ENCODE peak calls at places on chromosome 19, in seven cellular contexts. D is AG10803, U is HFF-Myc, C is fibroblast of pulmonary artery, W is testis, R is endothelial cell, X is cardiac muscle cell. T is an unnamed sample.

GRCh38 chr19:722553-723101 is 13.9 kb downstream of the PALM start:
- DNase-seq in D (no peak), R (no peak), C (no peak), X (no peak), W (no peak), U (no peak), T (no peak)

GRCh38 chr19:50607874-50608785 is 31.6 kb downstream of the SYT3 start:
- DNase-seq in C (peak), U (peak), X (peak), R (peak), D (peak), W (peak), T (peak)

GRCh38 chr19:41887711-41888382 is 4.9 kb downstream of the ARHGEF1 start:
- DNase-seq in X (peak), R (no peak), D (no peak), U (no peak), C (peak), W (no peak), T (no peak)

GRCh38 chr19:15404097-15404779 is 14.6 kb downstream of the AKAP8L start:
- DNase-seq in U (no peak), D (no peak), W (peak), R (no peak), X (no peak), C (no peak), T (no peak)

GRCh38 chr19:50705422-50706019 is 14.1 kb downstream of the SHANK1 start:
- DNase-seq in X (peak), W (peak), C (peak), R (no peak), U (peak), D (peak), T (peak)

GRCh38 chr19:44570984-44571684 is 41.7 kb upstream of the CEACAM20 start:
- DNase-seq in W (peak), X (peak), D (peak), U (peak), R (peak), C (peak), T (peak)

GRCh38 chr19:54465367-54466109 is 2.0 kb upstream of the LENG9 start:
- DNase-seq in D (no peak), W (no peak), R (no peak), U (no peak), X (no peak), C (no peak), T (no peak)

GRCh38 chr19:39193785-39194184 is 3.0 kb upstream of the NCCRP1 start:
- DNase-seq in R (no peak), D (no peak), X (peak), W (no peak), C (peak), U (no peak), T (no peak)

GRCh38 chr19:46132508-46133100 is 8.1 kb upstream of the IGFL3 start:
- DNase-seq in R (no peak), W (no peak), U (no peak), C (no peak), D (no peak), X (no peak), T (no peak)

GRCh38 chr19:8208710-8209110 is 460 bp upstream of the CERS4 start:
- DNase-seq in W (peak), U (no peak), R (no peak), C (no peak), D (no peak), X (no peak), T (peak)

GRCh38 chr19:44684892-44685847 is 13.8 kb upstream of the CEACAM16 start:
- DNase-seq in D (peak), X (peak), C (peak), U (peak), W (no peak), R (no peak), T (no peak)

GRCh38 chr19:3233831-3234230 is 9.4 kb downstream of the CELF5 start:
- DNase-seq in C (no peak), W (no peak), X (no peak), D (no peak), R (no peak), U (no peak), T (no peak)

GRCh38 chr19:3233116-3233515 is 8.7 kb downstream of the CELF5 start:
- DNase-seq in U (no peak), R (no peak), C (no peak), X (no peak), D (no peak), W (no peak), T (no peak)

GRCh38 chr19:3238066-3238561 is 13.7 kb downstream of the CELF5 start:
- DNase-seq in R (no peak), X (no peak), U (no peak), C (no peak), W (no peak), D (no peak), T (no peak)

GRCh38 chr19:3236272-3236671 is 11.8 kb downstream of the CELF5 start:
- DNase-seq in C (no peak), R (no peak), D (no peak), W (no peak), X (no peak), U (no peak), T (no peak)

GRCh38 chr19:3234800-3235199 is 10.3 kb downstream of the CELF5 start:
- DNase-seq in C (no peak), D (no peak), X (no peak), R (peak), U (no peak), W (no peak), T (peak)
- TF ChIP-seq CTCF in C (peak), D (peak), X (peak), R (no peak), U (peak), W (no peak), T (peak)

GRCh38 chr19:18587962-18588610 is 512 bp upstream of the REX1BD start:
- DNase-seq in U (no peak), R (no peak), X (no peak), C (no peak), W (no peak), D (no peak), T (no peak)

GRCh38 chr19:18590273-18591272 is 2.0 kb downstream of the REX1BD start:
- DNase-seq in C (peak), D (peak), X (peak), W (peak), U (no peak), R (peak), T (peak)

GRCh38 chr19:18588611-18589379 is at the start of gene REX1BD:
- DNase-seq in U (no peak), D (peak), W (peak), C (peak), X (peak), R (peak), T (peak)

GRCh38 chr19:18587561-18587960 is 1.0 kb upstream of the REX1BD start:
- DNase-seq in R (no peak), C (no peak), W (no peak), U (no peak), X (no peak), D (no peak), T (no peak)

GRCh38 chr19:18589380-18590272 is 1.0 kb downstream of the REX1BD start:
- DNase-seq in D (peak), R (peak), W (peak), X (peak), U (peak), C (peak), T (peak)
- TF ChIP-seq CTCF in D (peak), R (no peak), W (peak), X (peak), U (no peak), C (no peak), T (peak)

DNA sequence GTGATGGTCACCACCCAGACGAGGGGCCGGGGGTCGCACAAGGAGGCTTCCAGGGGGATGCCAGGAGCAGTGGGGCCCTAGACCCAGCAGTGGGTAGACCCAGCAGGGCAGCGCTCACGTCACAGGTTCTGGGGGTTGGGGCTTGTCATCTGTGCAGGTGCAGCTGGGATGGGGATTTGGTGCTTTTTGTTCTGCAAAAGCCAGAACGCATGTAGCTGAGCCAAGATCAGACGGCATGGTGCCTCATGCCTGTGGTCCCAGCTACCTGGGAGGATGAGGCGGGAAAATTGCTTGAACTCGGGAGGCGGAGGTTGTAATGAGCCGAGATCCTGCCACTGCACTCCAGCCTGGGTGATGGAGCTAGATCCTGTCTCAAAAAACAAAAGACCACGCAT is 15.2 kb downstream of the CSNK1G2 start:
- DNase-seq in U (no peak), R (no peak), C (no peak), D (no peak), W (no peak), X (no peak), T (no peak)
- TF ChIP-seq CTCF in U (no peak), R (no peak), C (no peak), D (no peak), W (no peak), X (no peak), T (no peak)

GRCh38 chr19:17830567-17831418 is 9.5 kb upstream of the INSL3 start:
- DNase-seq in R (peak), C (peak), D (peak), X (peak), U (no peak), W (peak), T (peak)

GRCh38 chr19:17834350-17835181 is 13.2 kb downstream of the JAK3 start:
- DNase-seq in R (no peak), X (no peak), C (no peak), W (no peak), D (no peak), U (no peak), T (no peak)

GRCh38 chr19:17829855-17830566 is 8.7 kb upstream of the INSL3 start:
- DNase-seq in D (peak), R (peak), C (peak), X (peak), U (no peak), W (peak), T (peak)

GRCh38 chr19:17831419-17831888 is 10.1 kb upstream of the INSL3 start:
- DNase-seq in W (no peak), X (no peak), D (no peak), U (no peak), C (no peak), R (no peak), T (no peak)

DNA sequence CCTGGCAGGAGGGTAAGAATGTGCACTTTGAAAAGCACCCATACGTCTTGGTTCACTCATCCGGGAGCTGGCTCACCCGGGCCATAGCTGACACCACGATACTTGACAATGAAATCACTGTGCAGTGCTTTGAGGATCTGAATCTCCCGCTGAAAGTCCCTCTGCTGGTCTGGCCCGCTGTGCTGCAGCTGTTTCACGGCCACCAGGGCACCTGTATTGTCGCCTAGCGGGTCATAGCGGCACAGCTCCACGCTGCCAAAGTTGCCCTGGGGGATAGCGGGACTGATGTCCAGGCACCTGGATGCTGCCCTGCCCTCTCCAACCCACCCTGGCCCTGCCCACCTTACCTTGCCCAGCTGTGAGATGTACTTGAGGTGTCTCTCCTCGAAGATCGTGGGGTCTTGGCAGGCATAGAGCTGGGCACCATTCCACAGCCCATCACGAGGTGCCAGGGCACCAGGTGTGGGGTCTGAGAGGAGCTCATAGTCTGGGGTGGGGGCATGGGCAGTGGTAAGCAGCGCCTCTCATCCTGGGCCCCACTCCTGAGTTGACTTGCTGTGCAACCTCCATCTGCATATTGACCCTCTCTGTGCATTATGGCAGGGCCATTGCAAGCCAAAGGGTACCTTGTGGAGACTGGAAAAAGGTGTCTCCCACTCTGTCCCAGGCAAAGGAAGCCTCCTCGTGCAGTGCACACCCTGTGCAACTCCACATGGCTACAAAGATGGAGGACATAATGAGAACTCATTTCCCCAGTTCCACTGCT is 11.3 kb upstream of the INSL3 start:
- DNase-seq in X (no peak), R (no peak), U (no peak), W (no peak), C (no peak), D (no peak), T (no peak)
- TF ChIP-seq CTCF in X (no peak), R (no peak), U (no peak), W (no peak), C (no peak), D (no peak), T (no peak)

GRCh38 chr19:47296036-47296435 is 13.6 kb upstream of the C5AR1 start:
- DNase-seq in U (no peak), X (peak), C (peak), D (peak), R (peak), W (peak), T (peak)
- TF ChIP-seq CTCF in U (peak), X (peak), C (peak), D (peak), R (peak), W (peak), T (peak)